ENCODE peak calls at places on chromosomes 16 and 17, in four cellular contexts. L, H, C and A are unnamed samples.

GRCh38 chr17:40498281-40499084 is 2.9 kb downstream of the TNS4 start:
- DNase-seq in C (no peak), H (no peak), L (no peak), A (peak; percentile 52)

GRCh38 chr16:87263418-87264052 is 53.7 kb downstream of the C16orf95 start:
- DNase-seq in L (no peak), H (no peak), C (peak; percentile 50), A (no peak)

GRCh38 chr16:88478115-88478514 is 25.0 kb downstream of the ZFPM1 start:
- DNase-seq in C (no peak), L (no peak), H (no peak), A (no peak)

GRCh38 chr17:33404070-33404770 is 111.1 kb upstream of the ASIC2 start:
- DNase-seq in L (no peak), H (no peak), C (no peak), A (no peak)

GRCh38 chr16:87602005-87602790 is at the start of gene JPH3:
- DNase-seq in L (no peak), H (no peak), C (no peak), A (no peak)

GRCh38 chr16:22353188-22353919 is 21.1 kb downstream of the CDR2 start:
- DNase-seq in H (no peak), C (peak; percentile 50), L (no peak), A (peak; percentile 76)

GRCh38 chr16:22034503-22034902 is 26.6 kb downstream of the MOSMO start:
- DNase-seq in L (no peak), H (no peak), C (no peak), A (no peak)

GRCh38 chr17:8964801-8965393 is 610 bp downstream of the PIK3R5 start:
- DNase-seq in C (peak; percentile 36), H (no peak), L (no peak), A (no peak)

GRCh38 chr17:20244671-20245070 is 222.7 kb downstream of the LGALS9B start:
- DNase-seq in C (no peak), H (no peak), L (no peak), A (no peak)

GRCh38 chr17:5133311-5133710 is 17.5 kb downstream of the USP6 start:
- DNase-seq in C (peak; percentile 14), L (no peak), H (peak; percentile 68), A (no peak)

GRCh38 chr16:50530277-50531236 is 17.6 kb upstream of the NKD1 start:
- DNase-seq in C (no peak), H (peak; percentile 86), L (no peak), A (no peak)

GRCh38 chr16:67430504-67431076 is 331 bp upstream of the HSD11B2 start:
- DNase-seq in H (no peak), L (peak; percentile 29), C (peak; percentile 87), A (no peak)

GRCh38 chr17:73586153-73586906 is 57.9 kb downstream of the SDK2 start:
- DNase-seq in L (no peak), H (no peak), C (no peak), A (no peak)

GRCh38 chr17:80028030-80028429 is 7.6 kb downstream of the TBC1D16 start:
- DNase-seq in L (no peak), C (no peak), H (no peak), A (no peak)

GRCh38 chr16:57167951-57168350 is 17.9 kb downstream of the PSME3IP1 start:
- DNase-seq in L (no peak), H (no peak), C (no peak), A (no peak)

GRCh38 chr16:907819-908218 is 63.0 kb downstream of the LMF1 start:
- DNase-seq in L (no peak), H (no peak), C (no peak), A (no peak)

GRCh38 chr17:9907883-9908648 is 3.0 kb upstream of the RCVRN start:
- DNase-seq in H (no peak), L (no peak), C (no peak), A (no peak)

DNA sequence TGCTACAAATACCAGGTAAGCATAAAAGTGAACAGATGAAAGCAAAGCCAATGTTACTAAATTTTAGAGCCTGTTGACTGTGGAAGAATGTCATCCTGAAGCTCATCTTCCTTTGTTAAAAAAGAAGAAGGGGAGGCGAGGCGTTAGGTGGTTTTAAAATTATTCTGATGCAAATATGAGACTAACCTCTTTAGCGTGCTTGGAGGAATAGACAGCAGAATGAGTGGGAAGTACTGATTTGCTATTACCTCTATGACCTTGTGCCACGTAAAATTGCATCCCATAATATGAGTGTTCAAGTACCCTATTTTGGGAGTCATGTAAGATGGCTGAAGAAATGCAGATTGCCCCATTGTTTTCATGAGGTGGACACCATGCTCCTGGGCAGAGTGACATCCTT is 95.7 kb downstream of the ELAC2 start:
- DNase-seq in C (no peak), H (peak; percentile 21), L (no peak), A (no peak)
- TF ChIP-seq CTCF in C (no peak), H (no peak), L (no peak), A (no peak)

DNA sequence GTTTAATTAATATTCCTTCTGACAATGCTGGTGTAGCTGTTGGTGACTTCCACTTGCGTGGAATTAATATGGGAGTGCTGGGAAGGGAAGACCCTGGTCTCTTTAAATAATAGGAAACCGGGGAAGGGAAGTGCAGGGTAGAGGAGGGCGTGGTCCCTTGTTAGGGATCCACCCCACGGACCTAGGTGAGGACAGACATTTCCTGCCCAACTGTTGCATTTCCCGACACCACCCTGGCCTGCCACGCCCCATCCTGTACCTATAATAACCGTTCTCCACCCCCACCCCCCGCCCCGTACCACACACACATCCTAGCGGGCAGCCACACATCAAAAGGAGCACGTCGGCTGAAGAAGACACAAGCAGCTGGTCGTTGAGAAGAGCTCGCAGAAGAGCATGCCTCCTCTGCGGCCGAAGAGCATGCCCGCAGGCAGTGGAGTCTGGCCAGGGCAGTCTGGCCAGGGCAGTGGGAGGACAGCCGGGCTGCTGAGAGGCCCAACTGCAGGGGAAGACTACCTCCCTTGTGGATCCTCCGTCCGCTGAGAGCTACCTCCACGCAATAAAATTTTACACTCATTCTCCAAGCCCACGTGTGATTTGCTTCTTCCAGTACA is 36.8 kb upstream of the MMD start:
- DNase-seq in H (no peak), L (no peak), C (no peak), A (no peak)
- H3K4me3 ChIP-seq in H (no peak overlapping the region), L (no peak overlapping the region), C (no peak overlapping the region), A (no peak overlapping the region)

DNA sequence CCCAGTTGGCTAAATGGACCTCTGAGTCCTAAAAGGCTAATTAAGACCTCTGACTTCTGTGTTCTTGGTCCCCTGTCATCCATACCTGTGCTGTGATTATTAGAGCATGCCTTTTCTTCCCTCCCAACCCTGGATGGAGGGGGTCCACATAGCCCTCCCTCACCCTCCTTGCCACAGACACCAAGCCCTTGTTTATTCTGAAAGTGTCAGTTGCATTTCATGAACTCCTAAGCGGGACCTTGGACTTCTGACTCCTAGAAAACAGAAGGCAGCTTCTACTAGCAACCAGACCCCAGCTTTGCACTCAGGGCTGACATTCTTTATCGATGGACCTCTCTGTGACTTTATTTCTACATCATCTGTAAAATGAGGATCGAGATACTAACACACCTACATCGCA is 33.4 kb upstream of the GOSR2 start:
- DNase-seq in C (no peak), H (no peak), L (no peak), A (no peak)
- TF ChIP-seq CTCF in C (no peak), H (no peak), L (no peak), A (no peak)

DNA sequence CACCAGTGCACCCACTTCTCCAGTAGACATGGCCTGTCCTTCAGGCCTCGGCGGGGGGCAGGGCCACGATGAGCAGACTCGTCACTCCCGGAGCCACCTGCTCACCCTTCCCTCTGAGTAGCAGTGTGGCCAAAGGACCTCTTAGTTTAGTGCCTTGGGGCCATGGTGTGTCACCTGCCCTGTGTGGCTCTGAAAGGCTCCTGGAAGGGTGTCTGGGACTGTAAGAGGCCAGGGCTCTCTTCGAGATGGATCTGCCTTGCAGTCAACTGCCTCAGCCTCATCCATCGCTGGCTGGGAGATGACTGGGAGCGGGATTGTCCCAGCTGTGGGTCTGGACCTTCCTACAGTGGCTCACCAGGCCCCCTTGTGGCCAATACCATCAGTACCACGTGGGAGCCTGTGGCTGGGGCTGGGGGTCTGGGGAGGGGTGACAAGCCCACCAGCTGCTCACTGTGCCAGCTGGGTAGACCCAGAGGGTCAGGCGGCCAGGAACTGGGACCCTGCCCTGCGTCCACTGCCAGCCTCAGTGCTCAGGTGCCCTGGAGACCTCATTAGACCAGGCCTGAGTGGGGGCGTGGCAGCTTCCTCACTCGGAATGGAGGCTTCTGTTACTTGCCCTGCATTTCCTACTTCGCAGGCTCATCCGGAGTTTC is 133.4 kb downstream of the OR1D5 start:
- DNase-seq in H (no peak), C (peak; percentile 68), L (peak; percentile 35), A (no peak)
- H3K4me3 ChIP-seq in H (no peak overlapping the region), C (no peak overlapping the region), L (no peak overlapping the region), A (no peak overlapping the region)

GRCh38 chr16:5918553-5919127 is 821.0 kb upstream of the EEF2KMT start:
- DNase-seq in H (no peak), L (no peak), C (peak; percentile 56), A (no peak)
- TF ChIP-seq CTCF in H (no peak), L (no peak), C (peak; percentile 23), A (peak; percentile 30)

DNA sequence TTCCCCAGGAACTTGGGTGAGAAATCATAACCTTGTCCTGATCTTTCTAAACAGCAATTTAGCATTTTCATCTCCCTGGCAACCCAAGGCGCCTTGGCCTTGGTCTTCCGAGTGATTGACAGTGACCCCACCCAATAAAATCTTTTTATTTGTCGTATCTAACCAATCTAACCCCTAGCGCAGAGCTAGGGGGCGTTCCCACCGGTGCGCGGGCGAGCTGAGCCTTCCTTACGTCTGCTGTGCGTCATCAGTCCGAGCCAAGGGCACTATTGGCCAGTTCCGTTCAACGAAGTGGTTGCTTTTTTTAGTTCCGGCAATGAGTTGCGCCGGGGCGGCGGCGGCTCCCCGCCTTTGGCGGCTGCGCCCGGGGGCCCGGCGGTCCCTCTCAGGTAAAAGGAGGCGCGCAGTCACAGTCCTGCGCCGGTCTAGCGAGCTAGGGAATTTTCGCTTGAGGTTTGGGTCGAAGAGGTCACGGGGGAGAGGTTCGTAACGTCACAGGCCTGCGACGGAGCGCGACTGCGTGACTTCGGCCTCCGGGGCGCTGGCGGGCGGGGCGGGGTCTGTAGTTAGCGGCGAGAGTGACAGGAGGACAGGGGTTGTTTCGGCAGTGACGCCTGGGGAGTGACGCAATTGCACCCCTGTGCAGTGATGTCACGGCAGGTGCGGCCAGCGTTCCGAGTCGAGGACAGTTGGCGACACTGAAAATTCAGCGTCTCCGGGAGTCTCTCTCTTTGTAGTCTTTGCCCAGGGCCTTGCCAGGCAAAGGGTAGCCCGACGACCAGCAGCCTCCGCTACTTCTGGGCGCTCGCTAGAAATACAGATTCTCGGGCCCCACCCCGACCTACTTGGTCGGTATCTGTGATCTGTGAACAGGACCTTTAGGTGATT is at the start of gene COQ7:
- DNase-seq in C (peak; percentile 98), L (peak; percentile 98), H (peak; percentile 100), A (peak; percentile 99)
- H3K4me3 ChIP-seq in C (peak within 1 kb of the TSS; percentile 58), L (peak within 1 kb of the TSS; percentile 82), H (peak within 1 kb of the TSS; percentile 86), A (peak within 1 kb of the TSS; percentile 71)

DNA sequence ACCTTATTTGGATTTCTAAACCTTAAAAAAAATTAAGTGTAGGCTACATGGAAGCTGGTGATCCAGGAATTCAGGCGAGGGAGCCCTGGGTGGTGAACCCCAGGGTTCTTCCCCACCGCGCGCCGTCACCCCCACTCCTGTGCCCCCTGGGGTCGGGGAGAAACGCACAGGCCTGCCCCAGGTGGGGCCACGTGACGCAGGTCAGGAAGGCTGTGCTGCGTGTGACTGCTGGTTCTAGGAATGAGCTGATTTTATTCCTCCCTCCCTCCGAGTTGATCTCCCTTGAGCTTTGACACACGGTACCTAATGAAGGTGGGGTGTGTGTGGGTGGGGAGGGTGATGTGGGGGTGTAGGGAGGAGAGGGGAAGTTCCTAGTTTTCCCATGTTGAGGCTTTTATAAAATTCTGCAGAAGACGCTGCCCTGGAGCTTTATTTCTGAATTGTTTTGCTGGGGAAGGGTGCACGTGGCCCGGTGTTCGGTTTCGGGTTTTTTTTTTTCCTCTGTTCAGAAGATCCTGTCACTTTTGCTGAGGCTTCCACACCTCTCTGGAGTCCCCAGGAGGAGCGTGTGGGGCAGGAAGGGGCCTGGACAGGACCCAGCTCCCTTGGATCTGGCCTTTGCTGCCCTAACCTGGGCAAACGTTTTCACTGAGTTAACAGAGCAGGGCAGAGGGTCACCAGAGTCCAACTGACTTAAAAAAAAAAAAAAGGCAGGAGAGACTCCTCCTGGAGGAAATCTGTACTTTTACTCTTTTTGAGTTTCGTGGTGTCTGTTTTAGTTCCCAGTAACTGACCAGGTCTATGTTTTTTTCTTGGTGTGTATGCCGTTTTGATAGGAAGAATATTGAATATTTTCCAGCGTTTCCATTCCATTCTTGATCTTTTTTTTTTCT is 55.8 kb upstream of the GSE1 start:
- DNase-seq in L (no peak), C (peak; percentile 79), H (no peak), A (no peak)
- TF ChIP-seq CTCF in L (no peak), C (no peak), H (no peak), A (peak; percentile 30)